ENCODE peak calls at places on chromosomes 12 and 14, in nine cellular contexts. J is A549, D is neural progenitor cell, K is cardiac fibroblast, U is heart right ventricle, W is stomach, O is GM12878, Q is uterus, N is heart left ventricle. T is an unnamed sample.

GRCh38 chr14:95943699-95944098 is 67.1 kb downstream of the TUNAR start:
- DNase-seq in D (peak), U (no peak), N (no peak), Q (no peak), W (no peak), O (no peak), K (no peak), J (no peak), T (no peak)

GRCh38 chr14:61754627-61755381 is 7.4 kb upstream of the SNAPC1 start:
- DNase-seq in D (no peak), O (no peak), U (no peak), J (no peak), W (no peak), Q (no peak), K (peak), N (no peak), T (no peak)

GRCh38 chr14:35964736-35965135 is 138.6 kb downstream of the BRMS1L start:
- DNase-seq in K (no peak), Q (no peak), N (no peak), W (no peak), O (no peak), J (no peak), D (no peak), U (no peak), T (no peak)

GRCh38 chr12:31958601-31959000 is 614 bp upstream of the RESF1 start:
- DNase-seq in U (no peak), Q (no peak), D (peak), K (no peak), N (no peak), O (no peak), W (no peak), J (peak), T (no peak)

GRCh38 chr12:106684497-106684896 is 90.0 kb upstream of the RIC8B start:
- DNase-seq in N (no peak), K (no peak), Q (no peak), J (no peak), W (no peak), U (no peak), D (no peak), O (no peak), T (no peak)

GRCh38 chr14:52175982-52176502 is 91.5 kb upstream of the PTGDR start:
- DNase-seq in Q (no peak), W (no peak), U (no peak), N (no peak), O (peak), D (no peak), K (no peak), J (no peak), T (no peak)

GRCh38 chr12:44317651-44318126 is 481.8 kb downstream of the TMEM117 start:
- DNase-seq in O (no peak), D (peak), J (peak), U (no peak), W (no peak), Q (no peak), N (no peak), K (peak), T (no peak)

GRCh38 chr12:52656616-52657015 is 4.6 kb upstream of the KRT2 start:
- DNase-seq in W (no peak), O (no peak), N (no peak), K (no peak), U (no peak), J (no peak), Q (no peak), D (no peak), T (no peak)

GRCh38 chr14:59274991-59275391 is 86.5 kb downstream of the DAAM1 start:
- DNase-seq in D (peak), O (peak), W (no peak), Q (no peak), U (peak), J (no peak), N (peak), K (no peak), T (no peak)

GRCh38 chr12:45553204-45553603 is 176.3 kb upstream of the ARID2 start:
- DNase-seq in W (no peak), K (no peak), O (no peak), J (no peak), U (no peak), N (no peak), D (no peak), Q (no peak), T (no peak)

GRCh38 chr14:96735509-96735908 is 61.7 kb upstream of the VRK1 start:
- DNase-seq in Q (no peak), D (no peak), U (no peak), N (no peak), O (no peak), W (no peak), J (no peak), K (no peak), T (no peak)

GRCh38 chr12:591571-592505 is 71.4 kb downstream of the NINJ2 start:
- DNase-seq in N (peak), W (peak), Q (no peak), O (no peak), U (peak), D (no peak), J (no peak), K (no peak), T (no peak)

GRCh38 chr14:70642313-70643235 is 858 bp downstream of the TTC9 start:
- DNase-seq in W (no peak), J (no peak), N (no peak), D (peak), U (no peak), Q (no peak), K (no peak), O (no peak), T (peak)

GRCh38 chr12:113073586-113073985 is 17.1 kb downstream of the DTX1 start:
- DNase-seq in K (no peak), J (no peak), U (no peak), D (no peak), N (no peak), W (no peak), Q (no peak), O (no peak), T (no peak)

GRCh38 chr14:65461730-65462129 is 49.2 kb downstream of the FUT8 start:
- DNase-seq in Q (no peak), N (no peak), D (no peak), W (no peak), K (no peak), O (peak), U (no peak), J (no peak), T (no peak)

GRCh38 chr14:67764496-67764895 is 51.9 kb downstream of the ZFYVE26 start:
- DNase-seq in Q (no peak), O (no peak), K (no peak), N (no peak), U (no peak), D (no peak), W (no peak), J (peak), T (no peak)

GRCh38 chr14:50520947-50521815 is 11.2 kb downstream of the MAP4K5 start:
- DNase-seq in N (no peak), U (no peak), O (peak), D (no peak), Q (no peak), J (peak), W (no peak), K (peak), T (no peak)

GRCh38 chr12:70724444-70724843 is 87.2 kb upstream of the PTPRB start:
- DNase-seq in U (no peak), K (peak), N (no peak), J (peak), W (no peak), D (peak), O (no peak), Q (no peak), T (no peak)

GRCh38 chr12:124881123-124881522 is 17.5 kb upstream of the SCARB1 start:
- DNase-seq in K (no peak), W (no peak), J (no peak), O (no peak), D (no peak), U (no peak), N (no peak), Q (no peak), T (no peak)

GRCh38 chr12:82705774-82706173 is 19.1 kb downstream of the TMTC2 start:
- DNase-seq in W (no peak), J (no peak), K (no peak), N (no peak), U (no peak), O (no peak), Q (no peak), D (no peak), T (peak)

GRCh38 chr14:103078860-103079587 is 5.0 kb upstream of the LBHD2 start:
- DNase-seq in J (no peak), K (no peak), O (no peak), U (no peak), N (no peak), W (no peak), Q (no peak), D (no peak), T (no peak)

GRCh38 chr14:34616360-34616759 is 13.6 kb downstream of the SNX6 start:
- DNase-seq in Q (no peak), U (no peak), J (no peak), O (no peak), N (no peak), W (no peak), K (no peak), D (no peak), T (no peak)

GRCh38 chr14:94473666-94474410 is 2.2 kb downstream of the SERPINA9 start:
- DNase-seq in U (no peak), K (peak), O (no peak), J (no peak), D (no peak), W (no peak), Q (no peak), N (no peak), T (no peak)

GRCh38 chr12:108724054-108724889 is 7.0 kb downstream of the CORO1C start:
- DNase-seq in Q (no peak), U (no peak), D (no peak), O (no peak), W (no peak), K (peak), N (no peak), J (peak), T (peak)

GRCh38 chr12:53062011-53062961 is 12.4 kb downstream of the TNS2 start:
- DNase-seq in Q (peak), U (no peak), W (no peak), K (no peak), J (no peak), O (no peak), D (no peak), N (no peak), T (no peak)

GRCh38 chr12:125249932-125250331 is 184.7 kb downstream of the AACS start:
- DNase-seq in O (no peak), D (no peak), Q (no peak), W (no peak), K (no peak), J (no peak), U (no peak), N (no peak), T (no peak)

GRCh38 chr12:117912756-117913155 is 56.0 kb downstream of the KSR2 start:
- DNase-seq in K (no peak), O (no peak), D (no peak), N (no peak), U (no peak), Q (no peak), W (no peak), J (no peak), T (no peak)

GRCh38 chr14:74508844-74509428 is 15.4 kb downstream of the ISCA2 start:
- DNase-seq in J (no peak), U (no peak), W (no peak), O (no peak), K (no peak), D (no peak), Q (no peak), N (no peak), T (no peak)

GRCh38 chr12:51189790-51190355 is 16.9 kb upstream of the TFCP2 start:
- DNase-seq in N (no peak), W (no peak), U (no peak), O (no peak), K (no peak), D (no peak), Q (no peak), J (no peak), T (no peak)

GRCh38 chr14:54396493-54397335 is at the start of gene CDKN3:
- DNase-seq in Q (peak), D (peak), O (peak), J (peak), W (peak), K (peak), U (peak), N (peak), T (peak)

GRCh38 chr12:86838709-86839108 is 582.5 kb upstream of the MGAT4C start:
- DNase-seq in K (no peak), U (no peak), O (no peak), J (no peak), Q (no peak), D (peak), N (no peak), W (no peak), T (no peak)

GRCh38 chr14:24258548-24259265 is 4.3 kb downstream of the TGM1 start:
- DNase-seq in W (no peak), D (no peak), O (no peak), Q (no peak), U (no peak), N (no peak), K (no peak), J (no peak), T (no peak)

GRCh38 chr14:85415015-85415712 is 114.8 kb upstream of the FLRT2 start:
- DNase-seq in D (no peak), W (no peak), K (peak), Q (peak), J (peak), N (no peak), U (no peak), O (no peak), T (peak)

GRCh38 chr12:54958048-54958658 is 26.4 kb downstream of the TESPA1 start:
- DNase-seq in W (peak), U (no peak), O (peak), Q (no peak), J (peak), D (peak), K (peak), N (no peak), T (no peak)

GRCh38 chr14:51846631-51847488 is 13.6 kb upstream of the GNG2 start:
- DNase-seq in N (peak), O (peak), J (no peak), U (peak), D (peak), K (peak), Q (no peak), W (peak), T (peak)

GRCh38 chr12:1054103-1054838 is 63.2 kb downstream of the ERC1 start:
- DNase-seq in W (no peak), K (no peak), Q (no peak), D (peak), O (no peak), J (no peak), U (no peak), N (no peak), T (no peak)

GRCh38 chr14:43356984-43357545 is 1150.0 kb downstream of the FSCB start:
- DNase-seq in K (no peak), J (no peak), W (no peak), N (no peak), U (no peak), Q (no peak), D (no peak), O (no peak), T (no peak)
- H3K4me3 ChIP-seq in K (no peak), J (no peak), W (no peak), N (no peak), U (no peak), Q (no peak), D (no peak), O (no peak), T (no peak)

GRCh38 chr14:73460691-73461127 is 2.4 kb upstream of the NUMB start:
- DNase-seq in J (no peak), O (no peak), D (no peak), Q (no peak), N (no peak), U (no peak), K (peak), W (no peak), T (no peak)

GRCh38 chr14:73462078-73462715 is 3.9 kb upstream of the NUMB start:
- DNase-seq in J (peak), Q (peak), N (peak), D (peak), U (peak), O (no peak), W (peak), K (peak), T (peak)

GRCh38 chr14:73463411-73463810 is 5.1 kb upstream of the NUMB start:
- DNase-seq in J (peak), W (peak), K (peak), U (peak), O (no peak), N (no peak), Q (no peak), D (no peak), T (no peak)

GRCh38 chr14:73461478-73462077 is 3.2 kb upstream of the NUMB start:
- DNase-seq in D (no peak), U (no peak), N (no peak), J (no peak), O (no peak), Q (no peak), K (no peak), W (no peak), T (no peak)

DNA sequence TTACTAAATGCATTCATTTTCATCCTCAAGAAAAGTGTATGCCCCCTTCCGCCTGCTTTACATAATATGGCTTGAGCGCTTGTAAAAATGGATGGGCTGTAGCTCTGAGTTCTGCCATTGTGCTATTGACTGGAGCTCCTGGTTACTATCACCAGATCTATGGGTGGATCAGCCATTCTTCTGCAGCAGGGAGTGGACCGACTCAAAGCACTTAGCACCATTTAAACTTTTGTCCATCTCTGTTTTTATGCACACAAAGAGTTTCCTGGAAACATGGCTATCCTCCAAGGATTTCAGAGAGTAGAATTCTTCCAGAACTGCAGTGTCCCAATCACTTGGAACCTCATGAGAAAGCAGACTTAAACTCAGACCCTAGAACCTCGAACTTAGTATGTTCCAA is 4.5 kb upstream of the NUMB start:
- DNase-seq in N (no peak), K (peak), W (no peak), D (no peak), Q (no peak), J (no peak), U (no peak), O (no peak), T (no peak)
- H3K4me3 ChIP-seq in N (no peak), K (peak), W (peak), D (no peak), Q (no peak), J (peak), U (no peak), O (no peak), T (no peak)

GRCh38 chr12:64187370-64187769 is 34.7 kb downstream of the KICS2 start:
- DNase-seq in D (no peak), O (no peak), W (no peak), Q (no peak), U (no peak), K (peak), N (no peak), J (no peak), T (no peak)
- H3K4me3 ChIP-seq in D (no peak), O (no peak), W (no peak), Q (no peak), U (no peak), K (peak), N (no peak), J (no peak), T (no peak)

DNA sequence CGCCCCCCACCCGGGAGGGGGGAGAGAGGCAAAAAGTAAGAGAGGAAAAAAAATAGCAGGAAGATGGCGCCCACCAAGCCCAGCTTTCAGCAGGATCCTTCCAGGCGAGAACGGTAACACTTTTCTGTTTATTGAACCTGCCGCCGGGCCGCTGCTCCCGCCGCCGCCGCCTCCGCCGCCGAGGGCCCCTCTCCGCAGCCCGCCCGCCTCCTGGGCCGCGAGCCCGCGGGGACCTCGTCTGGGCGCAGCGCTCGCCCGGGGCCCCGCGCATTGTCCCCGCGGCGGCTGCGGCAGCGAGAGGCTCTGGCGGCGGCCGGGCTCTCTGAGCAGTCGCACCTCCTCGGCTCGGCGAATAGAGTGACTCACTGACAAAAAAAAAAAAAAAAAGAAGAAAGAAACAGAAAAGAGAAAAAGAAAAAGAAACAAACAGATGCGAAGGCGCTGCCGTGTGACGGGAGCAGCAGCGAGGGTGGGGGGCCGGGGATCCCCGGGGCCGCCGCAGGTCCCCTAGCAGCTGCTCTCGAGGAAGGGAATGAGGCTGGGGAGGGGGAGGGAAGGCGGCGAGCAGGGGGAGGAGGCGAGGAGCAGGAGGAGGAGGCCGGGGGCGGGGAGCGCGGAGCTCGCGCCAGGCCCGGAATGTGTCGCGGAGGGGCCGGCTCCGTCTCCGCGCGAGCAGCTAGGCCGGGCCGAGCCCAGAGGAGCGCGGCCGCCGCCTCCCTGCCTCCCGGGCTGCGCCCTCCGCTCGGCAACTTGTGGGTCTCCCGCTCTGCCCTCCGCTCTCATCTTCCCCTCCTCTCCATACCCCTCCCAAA is 781 bp downstream of the NPAS3 start:
- DNase-seq in N (peak), U (peak), W (peak), Q (peak), D (peak), K (peak), J (no peak), O (no peak), T (peak)
- H3K4me3 ChIP-seq in N (peak), U (peak), W (peak), Q (peak), D (peak), K (peak), J (peak), O (no peak), T (peak)

GRCh38 chr12:96981053-96981452 is 74.0 kb downstream of the NEDD1 start:
- DNase-seq in Q (no peak), O (no peak), D (no peak), N (no peak), U (no peak), W (no peak), J (peak), K (peak), T (no peak)

GRCh38 chr12:96982671-96983070 is 75.6 kb downstream of the NEDD1 start:
- DNase-seq in W (no peak), Q (no peak), K (no peak), U (no peak), O (no peak), D (no peak), N (no peak), J (no peak), T (no peak)

GRCh38 chr12:96979532-96979931 is 72.5 kb downstream of the NEDD1 start:
- DNase-seq in J (no peak), U (no peak), W (no peak), O (no peak), N (no peak), D (no peak), K (no peak), Q (no peak), T (no peak)
- H3K4me3 ChIP-seq in J (no peak), U (no peak), W (no peak), O (no peak), N (no peak), D (no peak), K (no peak), Q (no peak), T (no peak)

T was measured in upper lobe of left lung.